ENCODE peak calls at places on chromosomes 5 and 9, in four cellular contexts. N is dorsolateral prefrontal cortex, J is tibial nerve, X is A549. E is an unnamed sample.
A peak's percentile ranks its signal among the peaks of the same experiment; 100 is the strongest.

GRCh38 chr5:62627121-62627520 is 48.5 kb downstream of the LRRC70 start:
- DNase-seq in N (no peak), J (no peak), X (no peak), E (no peak)

GRCh38 chr9:100170556-100170955 is 71.5 kb downstream of the INVS start:
- DNase-seq in N (no peak), J (no peak), X (no peak), E (no peak)

GRCh38 chr9:133842721-133843227 is 104.6 kb upstream of the SARDH start:
- DNase-seq in N (no peak), J (no peak), X (no peak), E (no peak)

GRCh38 chr5:77066191-77066590 is 20.9 kb downstream of the ZBED3 start:
- DNase-seq in N (no peak), J (no peak), X (no peak), E (no peak)

GRCh38 chr9:129990269-129991005 is 52.6 kb downstream of the FNBP1 start:
- DNase-seq in N (no peak), J (no peak), X (no peak), E (no peak)

GRCh38 chr9:123834907-123835562 is 94.9 kb downstream of the DENND1A start:
- DNase-seq in N (no peak), J (no peak), X (no peak), E (no peak)

GRCh38 chr9:104993291-104993963 is 65.5 kb upstream of the ABCA1 start:
- DNase-seq in N (peak; percentile 61), J (peak; percentile 76), X (no peak), E (peak; percentile 78)

GRCh38 chr5:141771031-141771430 is 89.0 kb upstream of the ARAP3 start:
- DNase-seq in N (no peak), J (no peak), X (no peak), E (no peak)

GRCh38 chr5:159874308-159874707 is 42.0 kb upstream of the ADRA1B start:
- DNase-seq in N (no peak), J (no peak), X (peak; percentile 51), E (no peak)

GRCh38 chr5:5632678-5633077 is 210.2 kb downstream of the ICE1 start:
- DNase-seq in N (no peak), J (no peak), X (no peak), E (no peak)
- TF ChIP-seq CTCF in N (no peak), J (no peak), X (no peak), E (no peak)

DNA sequence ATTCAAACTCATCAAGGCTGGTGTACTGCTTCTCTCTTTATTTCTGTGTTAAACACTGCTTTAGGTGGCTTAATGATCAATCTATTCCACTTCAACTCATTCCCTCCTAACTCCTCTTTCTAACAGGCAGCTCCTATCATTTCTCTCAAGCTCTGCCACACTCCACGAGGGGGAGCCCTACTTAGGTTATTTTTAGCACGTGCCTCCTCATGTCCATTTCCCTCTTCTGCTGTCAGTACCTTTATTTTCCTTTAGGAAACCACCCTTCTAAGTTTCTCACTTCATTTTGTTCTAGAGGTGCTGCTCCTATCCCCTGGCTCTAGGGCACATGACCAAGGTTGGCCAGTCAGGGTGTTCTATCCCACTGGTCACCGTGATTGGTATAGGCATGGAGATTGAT is 6.7 kb upstream of the BRINP1 start:
- DNase-seq in N (no peak), J (no peak), X (peak; percentile 51), E (peak; percentile 69)
- TF ChIP-seq CTCF in N (peak; percentile 12), J (no peak), X (peak; percentile 21), E (peak; percentile 65)

DNA sequence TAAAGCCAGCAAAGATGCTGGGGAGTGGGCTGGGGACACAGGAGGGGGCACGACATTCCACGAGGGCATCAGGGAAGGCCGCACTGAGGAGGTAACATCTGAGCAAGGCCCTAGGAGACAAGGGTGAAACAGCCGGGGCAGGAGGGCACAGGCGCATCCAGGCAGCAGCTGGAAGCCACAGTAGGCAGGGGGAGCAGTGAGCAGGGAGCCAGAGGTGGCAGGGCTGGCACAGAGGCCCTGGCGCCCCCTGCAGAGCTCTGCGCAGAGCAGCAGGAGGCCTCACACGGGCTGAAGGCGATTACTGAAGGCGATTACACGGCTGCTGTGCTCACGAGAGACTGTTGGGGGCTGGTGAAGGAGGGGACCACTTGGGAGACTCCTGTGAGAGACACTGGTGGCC is 15.4 kb downstream of the LMAN2 start:
- DNase-seq in N (no peak), J (no peak), X (peak; percentile 74), E (no peak)
- TF ChIP-seq CTCF in N (no peak), J (no peak), X (peak; percentile 57), E (no peak)

GRCh38 chr9:83198336-83198735 is 135.4 kb upstream of the RASEF start:
- DNase-seq in N (no peak), J (no peak), X (no peak), E (peak; percentile 85)

GRCh38 chr9:83200531-83200930 is 137.6 kb upstream of the RASEF start:
- DNase-seq in N (no peak), J (no peak), X (no peak), E (no peak)

GRCh38 chr9:83208065-83208850 is 145.3 kb upstream of the RASEF start:
- DNase-seq in N (no peak), J (no peak), X (no peak), E (no peak)

GRCh38 chr9:83199240-83199639 is 136.3 kb upstream of the RASEF start:
- DNase-seq in N (peak; percentile 80), J (peak; percentile 43), X (peak; percentile 74), E (peak; percentile 63)

DNA sequence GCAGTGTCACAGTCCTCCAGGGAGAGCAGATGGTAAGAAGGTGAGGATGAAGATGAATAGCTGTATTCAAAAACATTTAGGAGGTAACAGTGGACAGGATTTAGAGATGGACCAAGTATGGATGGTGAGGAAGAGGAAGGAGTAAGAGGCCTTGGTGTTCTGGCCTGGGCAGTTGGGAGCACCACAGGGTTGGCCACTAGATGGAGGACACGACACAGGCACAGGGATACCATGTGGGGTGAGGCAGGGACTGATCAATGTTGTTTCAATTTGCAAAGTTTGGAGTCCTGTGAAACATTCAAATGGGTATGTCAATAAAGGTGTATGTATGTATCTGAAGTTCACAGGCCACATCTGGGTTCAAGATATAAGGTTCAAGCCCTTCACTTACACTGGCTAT is 141.1 kb upstream of the RASEF start:
- DNase-seq in N (no peak), J (no peak), X (no peak), E (no peak)
- TF ChIP-seq CTCF in N (no peak), J (no peak), X (peak; percentile 14), E (no peak)

DNA sequence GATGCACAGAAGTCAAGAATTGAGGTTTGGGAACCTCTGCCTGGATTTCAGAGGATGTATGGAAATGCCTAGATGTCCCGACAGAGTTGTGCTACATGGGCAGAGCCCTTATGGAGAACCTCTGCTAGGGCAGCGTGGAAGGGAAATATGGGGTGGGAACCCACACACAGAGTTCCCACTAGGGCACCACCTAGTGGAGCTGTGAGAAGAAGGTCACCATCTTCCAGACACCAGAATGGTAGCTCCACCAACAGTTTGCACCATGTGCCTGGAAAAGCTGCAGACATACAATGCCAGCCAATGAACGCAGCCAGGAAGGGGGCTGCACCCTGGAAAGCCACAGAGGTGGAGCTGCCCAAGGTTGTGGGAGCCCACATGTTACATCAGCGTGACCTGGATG is 104.5 kb downstream of the STK32A start:
- DNase-seq in N (no peak), J (no peak), X (peak; percentile 7), E (no peak)
- TF ChIP-seq CTCF in N (no peak), J (no peak), X (no peak), E (no peak)

GRCh38 chr5:38408446-38409175 is 147.8 kb downstream of the LIFR start:
- DNase-seq in N (no peak), J (no peak), X (no peak), E (no peak)

GRCh38 chr5:38403407-38403806 is 145.0 kb downstream of the EGFLAM start:
- DNase-seq in N (no peak), J (no peak), X (no peak), E (no peak)

GRCh38 chr5:38404236-38404635 is 145.9 kb downstream of the EGFLAM start:
- DNase-seq in N (no peak), J (no peak), X (no peak), E (no peak)

GRCh38 chr5:38401145-38401544 is 142.8 kb downstream of the EGFLAM start:
- DNase-seq in N (no peak), J (no peak), X (no peak), E (no peak)

DNA sequence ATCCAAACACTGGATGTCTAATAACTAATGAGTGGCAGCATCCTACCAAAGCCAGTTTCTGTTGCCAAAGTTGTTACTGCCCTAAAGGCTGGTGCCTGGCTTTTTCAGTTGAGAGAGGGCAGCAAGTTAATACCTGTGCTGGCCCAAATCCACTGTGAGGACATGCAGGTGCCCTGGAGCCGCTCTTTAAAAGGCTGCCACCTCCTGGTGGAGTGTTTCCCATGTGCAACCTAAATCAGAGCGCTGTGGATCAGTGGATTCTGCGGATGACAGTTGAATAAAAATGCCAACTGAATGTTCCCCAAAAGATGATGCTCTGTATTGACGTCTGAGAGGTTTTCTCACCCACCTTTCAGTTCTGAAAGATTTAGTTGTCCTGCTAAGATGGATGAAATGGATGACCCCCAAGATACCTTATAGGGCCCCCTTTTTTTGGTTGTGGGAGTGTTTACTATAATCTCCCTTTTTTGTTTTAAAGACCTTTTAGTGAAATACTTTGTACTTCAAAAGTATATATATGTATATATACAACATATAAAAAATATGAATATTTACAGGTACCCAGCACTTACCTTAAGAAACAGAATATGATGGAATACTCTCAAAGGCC is 146.4 kb downstream of the EGFLAM start:
- DNase-seq in N (no peak), J (no peak), X (peak; percentile 10), E (no peak)
- TF ChIP-seq CTCF in N (no peak), J (no peak), X (no peak), E (no peak)

E was measured in glutamatergic neuron.